ENCODE peak calls at places on chromosome 1, in five cellular contexts. One of them, this sample, is unnamed.

GRCh38 chr1:248592655-248593054 is 4.8 kb downstream of the OR2T10 start:
- DNase-seq in HepG2: no peak
- DNase-seq in K562: no peak
- DNase-seq in GM12878: no peak
- DNase-seq in H1: no peak
- DNase-seq in this sample: no peak

GRCh38 chr1:116911779-116912469 is 2.2 kb downstream of the PTGFRN start:
- DNase-seq in HepG2: no peak
- DNase-seq in K562: no peak
- DNase-seq in GM12878: no peak
- DNase-seq in H1: no peak
- DNase-seq in this sample: no peak

GRCh38 chr1:151145158-151146071 is 1.0 kb downstream of the SEMA6C start:
- DNase-seq in HepG2: no peak
- DNase-seq in K562: no peak
- DNase-seq in GM12878: no peak
- DNase-seq in H1: peak; percentile 77
- DNase-seq in this sample: peak; percentile 60

GRCh38 chr1:150621497-150622113 is 7.8 kb downstream of the ENSA start:
- DNase-seq in HepG2: peak; percentile 48
- DNase-seq in K562: peak; percentile 31
- DNase-seq in GM12878: no peak
- DNase-seq in H1: no peak
- DNase-seq in this sample: peak; percentile 76

GRCh38 chr1:1213919-1214599 is at the start of gene TNFRSF4:
- DNase-seq in HepG2: no peak
- DNase-seq in K562: no peak
- DNase-seq in GM12878: no peak
- DNase-seq in H1: no peak
- DNase-seq in this sample: no peak

GRCh38 chr1:33169290-33170055 is 12.4 kb downstream of the TRIM62 start:
- DNase-seq in HepG2: no peak
- DNase-seq in K562: no peak
- DNase-seq in GM12878: no peak
- DNase-seq in H1: no peak
- DNase-seq in this sample: no peak

GRCh38 chr1:206705744-206706297 is 21.1 kb downstream of the MAPKAPK2 start:
- DNase-seq in HepG2: no peak
- DNase-seq in K562: no peak
- DNase-seq in GM12878: no peak
- DNase-seq in H1: no peak
- DNase-seq in this sample: no peak

GRCh38 chr1:3494321-3495308 is 40.1 kb downstream of the ARHGEF16 start:
- DNase-seq in HepG2: no peak
- DNase-seq in K562: no peak
- DNase-seq in GM12878: no peak
- DNase-seq in H1: no peak
- DNase-seq in this sample: no peak

GRCh38 chr1:45275054-45275453 is 51.6 kb upstream of the HPDL start:
- DNase-seq in HepG2: peak; percentile 69
- DNase-seq in K562: no peak
- DNase-seq in GM12878: no peak
- DNase-seq in H1: no peak
- DNase-seq in this sample: peak; percentile 32

GRCh38 chr1:240737761-240738265 is 125.9 kb upstream of the GREM2 start:
- DNase-seq in HepG2: no peak
- DNase-seq in K562: no peak
- DNase-seq in GM12878: no peak
- DNase-seq in H1: no peak
- DNase-seq in this sample: no peak

GRCh38 chr1:45259053-45259452 is 52.6 kb upstream of the ZSWIM5 start:
- DNase-seq in HepG2: no peak
- DNase-seq in K562: no peak
- DNase-seq in GM12878: no peak
- DNase-seq in H1: no peak
- DNase-seq in this sample: no peak

GRCh38 chr1:44705470-44705869 is 25.5 kb downstream of the RNU5D-1 start:
- DNase-seq in HepG2: no peak
- DNase-seq in K562: no peak
- DNase-seq in GM12878: no peak
- DNase-seq in H1: no peak
- DNase-seq in this sample: no peak

GRCh38 chr1:157437301-157437700 is 115.0 kb downstream of the FCRL5 start:
- DNase-seq in HepG2: no peak
- DNase-seq in K562: no peak
- DNase-seq in GM12878: no peak
- DNase-seq in H1: no peak
- DNase-seq in this sample: no peak

GRCh38 chr1:42847721-42848470 is 1.5 kb downstream of the ZNF691 start:
- DNase-seq in HepG2: no peak
- DNase-seq in K562: no peak
- DNase-seq in GM12878: no peak
- DNase-seq in H1: peak; percentile 37
- DNase-seq in this sample: no peak

DNA sequence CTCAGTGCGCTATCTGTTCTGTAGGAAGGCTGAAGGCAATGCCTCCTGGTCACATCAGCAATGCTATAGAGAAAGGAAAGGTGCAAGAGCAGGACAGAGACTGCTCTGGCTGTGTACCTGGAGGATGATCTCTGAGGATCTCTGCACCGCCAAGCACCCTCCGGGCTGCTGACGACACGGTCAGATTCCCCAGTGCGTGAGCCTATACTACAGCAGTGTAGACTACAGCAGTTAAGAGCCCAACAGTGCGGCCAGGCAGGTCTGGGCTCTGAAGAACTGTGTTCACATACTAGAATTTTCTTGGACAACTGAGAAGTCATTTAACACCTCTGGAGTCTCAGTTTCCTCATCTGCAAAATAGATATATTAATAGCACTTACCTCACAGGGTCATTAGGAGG is 39.9 kb downstream of the ITPKB start:
- DNase-seq in HepG2: no peak
- DNase-seq in K562: no peak
- DNase-seq in GM12878: no peak
- DNase-seq in H1: no peak
- DNase-seq in this sample: no peak
- TF ChIP-seq POLR2AphosphoS5 in HepG2: no peak
- TF ChIP-seq POLR2AphosphoS5 in K562: no peak
- TF ChIP-seq POLR2AphosphoS5 in GM12878: no peak
- TF ChIP-seq POLR2AphosphoS5 in H1: no peak
- TF ChIP-seq POLR2AphosphoS5 in this sample: no peak

DNA sequence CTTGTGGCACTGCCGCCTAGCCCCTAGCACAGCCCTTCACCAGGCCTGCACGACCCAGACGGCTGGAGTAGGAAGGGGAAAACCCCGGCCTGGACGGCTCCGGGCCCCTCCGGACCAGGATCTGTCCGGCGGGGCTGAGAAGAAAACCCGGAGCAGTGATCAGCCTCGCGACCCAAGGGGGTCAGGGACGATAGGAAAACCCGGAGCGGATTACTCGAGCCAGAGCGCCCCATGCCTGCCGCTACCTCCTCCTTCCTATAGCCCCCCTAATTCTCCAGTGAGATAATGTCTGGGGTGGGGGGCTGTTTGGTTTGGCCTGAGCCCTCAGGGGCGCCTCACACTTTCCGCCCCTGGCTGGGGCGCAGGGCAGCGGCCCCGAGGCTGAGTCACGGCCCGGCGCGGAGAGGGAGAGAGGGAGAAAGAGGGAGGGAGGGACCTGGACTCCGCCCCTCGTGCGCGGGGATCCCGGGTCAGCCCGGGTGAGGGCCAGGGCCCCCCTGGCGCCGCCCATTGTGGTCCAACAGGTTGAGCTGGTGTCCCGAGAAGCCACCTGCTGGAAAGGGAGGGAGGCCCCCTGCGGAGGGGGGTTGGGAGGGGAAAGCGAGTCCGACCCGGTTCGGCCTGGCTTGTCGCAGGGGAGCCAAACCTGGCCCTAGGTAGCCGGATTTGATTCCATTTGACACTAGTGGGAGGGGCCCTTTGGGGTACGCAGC is 1.7 kb upstream of the ZBTB7B start:
- DNase-seq in HepG2: peak; percentile 93
- DNase-seq in K562: peak; percentile 80
- DNase-seq in GM12878: peak; percentile 41
- DNase-seq in H1: peak; percentile 97
- DNase-seq in this sample: peak; percentile 98
- TF ChIP-seq CREB1 in HepG2: peak; percentile 49
- TF ChIP-seq CREB1 in K562: peak; percentile 48
- TF ChIP-seq CREB1 in GM12878: no peak
- TF ChIP-seq CREB1 in H1: peak; percentile 73
- TF ChIP-seq CREB1 in this sample: peak; percentile 76

GRCh38 chr1:17607644-17608581 is 68.4 kb downstream of the ARHGEF10L start:
- DNase-seq in HepG2: no peak
- DNase-seq in K562: no peak
- DNase-seq in GM12878: no peak
- DNase-seq in H1: no peak
- DNase-seq in this sample: no peak
- TF ChIP-seq POLR2AphosphoS5 in HepG2: no peak
- TF ChIP-seq POLR2AphosphoS5 in K562: no peak
- TF ChIP-seq POLR2AphosphoS5 in GM12878: no peak
- TF ChIP-seq POLR2AphosphoS5 in H1: no peak
- TF ChIP-seq POLR2AphosphoS5 in this sample: no peak

GRCh38 chr1:49318218-49318617 is 541.5 kb upstream of the BEND5 start:
- DNase-seq in HepG2: no peak
- DNase-seq in K562: no peak
- DNase-seq in GM12878: no peak
- DNase-seq in H1: no peak
- DNase-seq in this sample: no peak

GRCh38 chr1:49323925-49324540 is 547.3 kb upstream of the BEND5 start:
- DNase-seq in HepG2: no peak
- DNase-seq in K562: no peak
- DNase-seq in GM12878: no peak
- DNase-seq in H1: no peak
- DNase-seq in this sample: no peak

DNA sequence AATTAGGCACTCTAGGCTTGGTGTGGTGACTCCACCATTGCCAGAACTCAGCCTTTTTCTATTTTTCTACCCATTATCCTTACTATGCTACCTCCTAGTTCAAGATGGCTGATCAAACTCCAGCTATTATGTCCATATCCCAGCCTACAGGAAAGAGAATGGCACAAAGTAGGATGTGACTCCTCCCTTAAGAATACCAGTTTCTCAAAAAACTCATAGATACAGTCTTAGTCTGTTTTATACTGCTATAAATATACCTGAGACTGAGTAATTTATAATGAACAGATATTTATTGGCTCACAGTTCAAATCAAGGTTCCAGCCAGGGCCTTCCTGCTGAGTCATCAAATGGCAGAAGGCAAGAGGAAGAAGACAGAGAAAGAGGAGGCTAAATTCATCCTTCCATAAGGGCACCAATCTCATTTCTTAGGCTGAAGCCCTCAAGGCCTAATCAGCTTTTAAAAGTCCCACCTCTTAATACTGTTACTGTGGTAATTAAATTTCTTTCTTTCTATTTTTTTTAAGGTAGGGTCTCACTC is 542.8 kb upstream of the BEND5 start:
- DNase-seq in HepG2: no peak
- DNase-seq in K562: no peak
- DNase-seq in GM12878: no peak
- DNase-seq in H1: no peak
- DNase-seq in this sample: no peak
- TF ChIP-seq CREB1 in HepG2: no peak
- TF ChIP-seq CREB1 in K562: no peak
- TF ChIP-seq CREB1 in GM12878: no peak
- TF ChIP-seq CREB1 in H1: no peak
- TF ChIP-seq CREB1 in this sample: no peak

GRCh38 chr1:10539411-10540043 is 64.8 kb downstream of the PEX14 start:
- DNase-seq in HepG2: no peak
- DNase-seq in K562: no peak
- DNase-seq in GM12878: no peak
- DNase-seq in H1: no peak
- DNase-seq in this sample: no peak
- TF ChIP-seq POLR2AphosphoS5 in HepG2: no peak
- TF ChIP-seq POLR2AphosphoS5 in K562: no peak
- TF ChIP-seq POLR2AphosphoS5 in GM12878: no peak
- TF ChIP-seq POLR2AphosphoS5 in H1: no peak
- TF ChIP-seq POLR2AphosphoS5 in this sample: no peak

DNA sequence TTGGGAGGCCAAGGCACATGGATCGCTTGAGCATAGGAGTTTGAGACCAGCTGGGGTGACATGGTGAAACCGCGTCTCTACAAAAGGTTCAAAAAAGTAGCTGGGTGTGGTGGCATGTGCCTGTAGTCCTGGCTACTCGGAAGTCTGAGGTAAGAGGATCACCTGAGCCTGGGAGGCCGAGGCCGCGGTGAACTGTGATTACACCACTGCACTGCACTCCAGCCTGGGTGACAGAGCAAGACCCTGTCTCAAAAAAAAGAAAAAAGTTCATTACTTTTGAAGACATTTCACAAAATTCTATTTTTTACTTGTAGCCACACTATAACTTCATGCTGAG is 2.1 kb upstream of the DENND2C start:
- DNase-seq in HepG2: no peak
- DNase-seq in K562: no peak
- DNase-seq in GM12878: no peak
- DNase-seq in H1: no peak
- DNase-seq in this sample: no peak
- TF ChIP-seq CREB1 in HepG2: no peak
- TF ChIP-seq CREB1 in K562: no peak
- TF ChIP-seq CREB1 in GM12878: no peak
- TF ChIP-seq CREB1 in H1: no peak
- TF ChIP-seq CREB1 in this sample: no peak

GRCh38 chr1:83110156-83110555 is 888.8 kb downstream of the TTLL7 start:
- DNase-seq in HepG2: no peak
- DNase-seq in K562: no peak
- DNase-seq in GM12878: no peak
- DNase-seq in H1: no peak
- DNase-seq in this sample: no peak

GRCh38 chr1:83113686-83114085 is 885.2 kb downstream of the TTLL7 start:
- DNase-seq in HepG2: no peak
- DNase-seq in K562: no peak
- DNase-seq in GM12878: no peak
- DNase-seq in H1: no peak
- DNase-seq in this sample: no peak

GRCh38 chr1:83115785-83116184 is 883.1 kb downstream of the TTLL7 start:
- DNase-seq in HepG2: no peak
- DNase-seq in K562: no peak
- DNase-seq in GM12878: no peak
- DNase-seq in H1: no peak
- DNase-seq in this sample: no peak

GRCh38 chr1:83112248-83112885 is 886.6 kb downstream of the TTLL7 start:
- DNase-seq in HepG2: no peak
- DNase-seq in K562: no peak
- DNase-seq in GM12878: no peak
- DNase-seq in H1: no peak
- DNase-seq in this sample: no peak

GRCh38 chr1:83114136-83114834 is 884.6 kb downstream of the TTLL7 start:
- DNase-seq in HepG2: no peak
- DNase-seq in K562: no peak
- DNase-seq in GM12878: no peak
- DNase-seq in H1: no peak
- DNase-seq in this sample: no peak
- TF ChIP-seq POLR2AphosphoS5 in HepG2: no peak
- TF ChIP-seq POLR2AphosphoS5 in K562: no peak
- TF ChIP-seq POLR2AphosphoS5 in GM12878: no peak
- TF ChIP-seq POLR2AphosphoS5 in H1: no peak
- TF ChIP-seq POLR2AphosphoS5 in this sample: no peak

DNA sequence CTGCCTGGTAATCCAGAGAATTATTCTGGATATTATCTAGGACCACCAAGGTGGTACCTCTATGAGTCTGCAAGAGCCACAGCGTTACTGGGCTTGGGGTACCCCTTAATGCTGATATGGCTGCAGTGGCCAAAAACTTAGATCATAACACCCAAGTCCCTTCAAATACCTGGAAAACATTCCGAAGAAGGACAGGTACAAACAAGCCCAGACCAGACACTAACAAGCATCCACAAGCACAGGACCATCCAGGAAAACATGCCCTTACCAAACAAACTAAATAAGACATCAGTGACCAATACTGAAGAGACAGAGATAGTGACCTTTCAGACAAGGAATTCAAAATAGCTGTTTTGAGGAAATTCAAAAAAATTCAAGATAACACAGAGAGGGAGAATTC is 2.9 kb downstream of the C1orf105 start:
- DNase-seq in HepG2: no peak
- DNase-seq in K562: no peak
- DNase-seq in GM12878: no peak
- DNase-seq in H1: no peak
- DNase-seq in this sample: no peak
- TF ChIP-seq CREB1 in HepG2: no peak
- TF ChIP-seq CREB1 in K562: no peak
- TF ChIP-seq CREB1 in GM12878: no peak
- TF ChIP-seq CREB1 in H1: no peak
- TF ChIP-seq CREB1 in this sample: no peak